ENCODE peak calls at places on chromosomes 5 and 9, in six cellular contexts. J, V, O, I, Y and C are unnamed samples.

GRCh38 chr5:102152906-102153787 is 142.9 kb downstream of the SLCO4C1 start:
- DNase-seq in J (no peak), Y (no peak), I (peak; percentile 3), O (no peak), V (no peak), C (no peak)

GRCh38 chr5:141269195-141269594 is 24.0 kb downstream of the PCDHB15 start:
- DNase-seq in V (no peak), Y (no peak), I (no peak), O (no peak), J (no peak), C (no peak)

GRCh38 chr5:61029456-61030162 is 84.6 kb downstream of the NDUFAF2 start:
- DNase-seq in Y (no peak), I (no peak), J (no peak), O (no peak), V (no peak), C (no peak)

GRCh38 chr9:113577525-113578261 is 114.2 kb downstream of the RGS3 start:
- DNase-seq in Y (no peak), O (no peak), J (no peak), V (no peak), I (peak; percentile 20), C (no peak)

GRCh38 chr5:14900661-14901461 is 29.3 kb upstream of the ANKH start:
- DNase-seq in I (peak; percentile 81), O (no peak), J (no peak), V (no peak), Y (no peak), C (no peak)

GRCh38 chr9:71683598-71684235 is 84.6 kb downstream of the CEMIP2 start:
- DNase-seq in V (no peak), O (no peak), I (peak; percentile 37), Y (no peak), J (no peak), C (peak; percentile 56)

GRCh38 chr5:56207537-56207936 is 25.6 kb downstream of the ANKRD55 start:
- DNase-seq in Y (no peak), O (no peak), I (no peak), V (no peak), J (no peak), C (no peak)

GRCh38 chr9:15576350-15577050 is 23.7 kb downstream of the CCDC171 start:
- DNase-seq in Y (no peak), J (no peak), V (peak; percentile 13), O (no peak), I (no peak), C (no peak)

GRCh38 chr5:138981131-138981530 is 106.0 kb upstream of the LRRTM2 start:
- DNase-seq in J (no peak), V (no peak), O (no peak), Y (no peak), I (peak; percentile 71), C (no peak)

GRCh38 chr9:14846871-14847311 is 63.3 kb downstream of the FREM1 start:
- DNase-seq in O (peak; percentile 14), I (peak; percentile 33), J (peak; percentile 16), Y (peak; percentile 6), V (no peak), C (no peak)

GRCh38 chr9:132197315-132197714 is 35.5 kb downstream of the NTNG2 start:
- DNase-seq in Y (no peak), I (no peak), J (no peak), V (no peak), O (no peak), C (no peak)

GRCh38 chr9:113484258-113484730 is 20.8 kb downstream of the RGS3 start:
- DNase-seq in V (no peak), Y (no peak), J (no peak), O (peak; percentile 77), I (peak; percentile 14), C (no peak)

GRCh38 chr9:127991017-127991756 is 10.4 kb upstream of the EEIG1 start:
- DNase-seq in J (no peak), I (no peak), V (no peak), O (peak; percentile 74), Y (no peak), C (no peak)

GRCh38 chr5:123120197-123120596 is 31.2 kb downstream of the PRDM6 start:
- DNase-seq in O (no peak), J (no peak), Y (no peak), I (no peak), V (no peak), C (no peak)

GRCh38 chr5:109922396-109922995 is 232.8 kb downstream of the MAN2A1 start:
- DNase-seq in O (no peak), V (no peak), J (peak; percentile 20), I (no peak), Y (no peak), C (no peak)

GRCh38 chr9:125494555-125494920 is 212.5 kb downstream of the MAPKAP1 start:
- DNase-seq in O (no peak), I (no peak), Y (no peak), V (no peak), J (no peak), C (no peak)

GRCh38 chr9:133059623-133060022 is 2.2 kb upstream of the CEL start:
- DNase-seq in Y (no peak), O (peak; percentile 77), I (no peak), V (no peak), J (no peak), C (no peak)

GRCh38 chr9:127066775-127067111 is 55.7 kb downstream of the ANGPTL2 start:
- DNase-seq in I (peak; percentile 89), O (no peak), Y (no peak), J (no peak), V (no peak), C (no peak)

GRCh38 chr5:138873886-138874200 is 1.3 kb downstream of the LRRTM2 start:
- DNase-seq in J (no peak), V (no peak), Y (no peak), I (no peak), O (no peak), C (no peak)

GRCh38 chr5:169803077-169803981 is 166.3 kb downstream of the DOCK2 start:
- DNase-seq in J (no peak), O (no peak), Y (peak; percentile 97), V (no peak), I (peak; percentile 99), C (no peak)

GRCh38 chr5:11062379-11062778 is 301.3 kb upstream of the DAP start:
- DNase-seq in Y (no peak), I (no peak), J (no peak), V (no peak), O (no peak), C (no peak)

GRCh38 chr5:84764227-84764626 is 379.5 kb upstream of the EDIL3 start:
- DNase-seq in Y (no peak), O (no peak), J (no peak), I (no peak), V (no peak), C (no peak)